ENCODE peak calls at places on chromosomes 5 and 9, in eight cellular contexts. B is naive thymus-derived CD4-positive, alpha-beta T cell; J is suprapubic skin; A is tibial artery; N is hepatocyte; V is AG04450; O is GM23338; K is right lobe of liver. T is an unnamed sample.

GRCh38 chr9:121860744-121861143 is 209.3 kb downstream of the DAB2IP start:
- DNase-seq in B (no peak), J (no peak), A (peak; percentile 85), N (no peak), V (peak; percentile 74), O (no peak), K (peak; percentile 65), T (no peak)

GRCh38 chr9:72205513-72205912 is 56.3 kb downstream of the GDA start:
- DNase-seq in B (no peak), J (no peak), A (no peak), N (no peak), V (no peak), O (no peak), K (no peak), T (no peak)

GRCh38 chr5:101102506-101102905 is 199.4 kb upstream of the ST8SIA4 start:
- DNase-seq in B (no peak), J (no peak), A (no peak), N (peak; percentile 16), V (no peak), O (peak; percentile 7), K (no peak), T (no peak)

GRCh38 chr9:105507096-105507495 is 50.8 kb upstream of the FKTN start:
- DNase-seq in B (no peak), J (no peak), A (no peak), N (no peak), V (no peak), O (no peak), K (no peak), T (no peak)

GRCh38 chr5:121572061-121572460 is 279.6 kb upstream of the FTMT start:
- DNase-seq in B (no peak), J (no peak), A (no peak), N (no peak), V (no peak), O (no peak), K (no peak), T (no peak)

GRCh38 chr9:83794051-83794450 is 23.5 kb downstream of the GKAP1 start:
- DNase-seq in B (no peak), J (no peak), A (no peak), N (no peak), V (no peak), O (no peak), K (no peak), T (no peak)

GRCh38 chr9:35164711-35165110 is 2.9 kb downstream of the UNC13B start:
- DNase-seq in B (no peak), J (no peak), A (no peak), N (no peak), V (no peak), O (no peak), K (no peak), T (no peak)

GRCh38 chr9:124350485-124351263 is 64.6 kb downstream of the PSMB7 start:
- DNase-seq in B (no peak), J (peak; percentile 58), A (peak; percentile 51), N (no peak), V (no peak), O (no peak), K (no peak), T (peak; percentile 34)

GRCh38 chr9:22037954-22038690 is 29.0 kb upstream of the CDKN2B start:
- DNase-seq in B (peak; percentile 7), J (no peak), A (no peak), N (no peak), V (no peak), O (peak; percentile 18), K (no peak), T (no peak)

GRCh38 chr9:69317894-69318293 is 7.1 kb upstream of the ENTREP1 start:
- DNase-seq in B (no peak), J (no peak), A (no peak), N (no peak), V (no peak), O (no peak), K (no peak), T (no peak)

GRCh38 chr5:175867587-175868347 is 3.6 kb upstream of the CPLX2 start:
- DNase-seq in B (no peak), J (no peak), A (no peak), N (peak; percentile 65), V (no peak), O (peak; percentile 86), K (peak; percentile 85), T (no peak)

GRCh38 chr5:41773799-41774198 is 96.4 kb downstream of the OXCT1 start:
- DNase-seq in B (no peak), J (no peak), A (no peak), N (no peak), V (no peak), O (no peak), K (no peak), T (no peak)

GRCh38 chr9:128845186-128845931 is 15.8 kb upstream of the SPOUT1 start:
- DNase-seq in B (no peak), J (no peak), A (no peak), N (peak; percentile 44), V (no peak), O (peak; percentile 58), K (no peak), T (no peak)

GRCh38 chr9:12162101-12162500 is 531.1 kb upstream of the TYRP1 start:
- DNase-seq in B (no peak), J (no peak), A (no peak), N (no peak), V (no peak), O (no peak), K (no peak), T (no peak)

DNA sequence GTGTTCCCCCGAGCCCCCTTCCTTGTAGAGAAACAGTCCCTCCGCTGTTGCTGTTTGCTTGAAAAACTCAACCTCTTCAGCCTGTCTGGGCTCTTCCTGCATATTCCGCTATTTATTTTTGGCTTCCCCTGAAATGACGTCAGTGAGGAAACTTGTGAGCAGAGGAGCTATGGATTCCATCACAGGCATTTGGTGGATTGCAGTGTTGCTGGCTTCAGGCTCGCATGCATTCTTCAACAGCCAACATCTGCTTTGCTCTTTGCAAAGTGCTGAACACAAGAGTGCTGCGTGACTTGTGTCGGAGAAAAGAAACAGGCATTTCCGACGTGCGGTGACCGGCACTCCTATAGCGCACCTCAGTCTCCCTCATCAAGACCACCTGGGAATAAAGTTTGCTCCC is 232.7 kb downstream of the RFK start:
- DNase-seq in B (no peak), J (no peak), A (no peak), N (peak; percentile 66), V (peak; percentile 81), O (peak; percentile 4), K (no peak), T (no peak)
- H3K27ac ChIP-seq in B (no peak overlapping the region), J (no peak overlapping the region), A (peak overlapping the region; percentile 47), N (peak overlapping the region; percentile 7), V (peak overlapping the region; percentile 72), O (no peak overlapping the region), K (no peak overlapping the region), T (no peak overlapping the region)

GRCh38 chr5:150174285-150174684 is 7.7 kb downstream of the CDX1 start:
- DNase-seq in B (no peak), J (no peak), A (no peak), N (no peak), V (no peak), O (no peak), K (no peak), T (no peak)
- H3K27ac ChIP-seq in B (no peak overlapping the region), J (no peak overlapping the region), A (no peak overlapping the region), N (no peak overlapping the region), V (no peak overlapping the region), O (no peak overlapping the region), K (no peak overlapping the region), T (no peak overlapping the region)

DNA sequence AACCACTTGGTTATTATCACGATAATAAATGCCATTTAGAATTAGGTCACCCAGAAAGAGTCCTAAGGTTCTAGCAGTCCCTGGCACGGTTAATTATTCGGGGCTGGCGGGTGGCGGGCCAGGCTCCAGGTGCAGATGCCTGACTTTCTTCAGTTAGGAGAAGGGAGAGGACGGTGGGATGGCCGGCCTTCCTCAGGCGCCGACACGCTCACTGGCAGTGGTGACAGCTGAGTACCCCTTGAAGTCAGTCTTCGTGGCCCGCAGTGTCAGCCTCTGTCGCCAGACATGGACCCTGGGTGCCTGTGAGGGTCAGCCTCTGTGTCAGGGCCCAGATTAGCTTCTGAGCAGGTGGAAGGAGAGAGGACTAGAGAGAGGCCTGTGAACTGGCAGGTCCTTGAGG is 21.1 kb upstream of the EXOC3 start:
- DNase-seq in B (no peak), J (peak; percentile 66), A (peak; percentile 55), N (no peak), V (no peak), O (no peak), K (no peak), T (peak; percentile 68)
- H3K27ac ChIP-seq in B (no peak overlapping the region), J (no peak overlapping the region), A (no peak overlapping the region), N (no peak overlapping the region), V (no peak overlapping the region), O (no peak overlapping the region), K (no peak overlapping the region), T (no peak overlapping the region)

DNA sequence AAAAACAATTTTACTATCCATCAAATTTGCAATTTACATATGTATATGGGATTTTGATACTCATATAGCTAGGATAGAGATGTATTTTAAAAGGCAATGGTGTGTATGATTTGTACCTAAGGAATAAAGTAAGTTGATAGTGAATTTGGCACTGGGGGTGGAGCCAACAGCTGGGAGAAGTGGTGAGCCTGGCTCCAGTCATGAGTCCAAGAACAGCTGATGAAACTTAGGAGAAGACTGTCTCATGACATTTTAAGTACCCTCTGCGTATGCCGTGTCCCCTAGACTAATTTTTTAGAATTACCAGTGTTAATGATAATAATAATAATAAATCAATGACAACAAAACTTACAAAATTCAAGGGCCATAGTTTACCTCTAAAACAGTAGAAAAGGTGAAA is 181.4 kb downstream of the ADCY2 start:
- DNase-seq in B (no peak), J (no peak), A (no peak), N (no peak), V (no peak), O (no peak), K (no peak), T (no peak)
- H3K27ac ChIP-seq in B (no peak overlapping the region), J (no peak overlapping the region), A (no peak overlapping the region), N (no peak overlapping the region), V (no peak overlapping the region), O (no peak overlapping the region), K (no peak overlapping the region), T (no peak overlapping the region)

GRCh38 chr5:10328323-10328722 is 20.6 kb upstream of the CMBL start:
- DNase-seq in B (no peak), J (no peak), A (no peak), N (no peak), V (no peak), O (no peak), K (no peak), T (no peak)

GRCh38 chr5:10329808-10330481 is 22.2 kb upstream of the CMBL start:
- DNase-seq in B (no peak), J (no peak), A (peak; percentile 83), N (peak; percentile 61), V (peak; percentile 66), O (no peak), K (peak; percentile 85), T (no peak)

GRCh38 chr5:10330511-10331105 is 22.9 kb upstream of the MARCHF6 start:
- DNase-seq in B (no peak), J (no peak), A (no peak), N (no peak), V (no peak), O (no peak), K (no peak), T (no peak)

GRCh38 chr5:10331341-10331796 is 22.1 kb upstream of the MARCHF6 start:
- DNase-seq in B (no peak), J (no peak), A (peak; percentile 77), N (peak; percentile 61), V (peak; percentile 65), O (no peak), K (peak; percentile 93), T (no peak)

DNA sequence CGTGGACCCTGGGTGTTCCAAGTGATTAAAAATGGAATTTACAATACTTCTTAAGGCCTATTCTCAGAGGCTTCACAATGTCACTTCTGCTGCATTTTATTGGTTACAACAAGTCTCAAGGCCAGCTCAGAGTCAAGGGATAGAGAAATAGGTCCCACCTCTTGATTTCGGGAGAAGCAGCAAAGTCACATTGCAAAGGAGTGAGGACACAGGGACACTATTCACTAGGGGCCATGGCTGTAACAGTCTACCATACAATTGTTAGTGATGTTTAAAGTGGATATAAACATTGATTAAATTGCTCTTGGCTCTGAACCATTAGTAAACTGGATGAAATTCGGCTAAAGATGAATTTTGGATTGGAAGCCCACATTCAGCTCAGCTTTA is 21.7 kb upstream of the CMBL start:
- DNase-seq in B (no peak), J (no peak), A (no peak), N (no peak), V (no peak), O (no peak), K (no peak), T (no peak)
- H3K27ac ChIP-seq in B (no peak overlapping the region), J (peak overlapping the region; percentile 32), A (peak overlapping the region; percentile 67), N (peak overlapping the region; percentile 79), V (peak overlapping the region; percentile 42), O (no peak overlapping the region), K (no peak overlapping the region), T (no peak overlapping the region)

T was measured in RWPE2.